ENCODE peak calls at places on chromosomes 11 and 22, in nine cellular contexts. M is mammary epithelial cell, Y is dorsolateral prefrontal cortex, L is neural progenitor cell, A is Calu3, Z is AG09309, B is sigmoid colon, N is body of pancreas, V is colonic mucosa. D is an unnamed sample.

GRCh38 chr11:118144869-118145268 is 7.8 kb downstream of the SCN4B start:
- DNase-seq in L (no peak), M (no peak), A (no peak), B (no peak), Y (no peak), V (no peak), Z (no peak), N (no peak), D (no peak)

GRCh38 chr11:106480581-106481185 is 403.2 kb downstream of the AASDHPPT start:
- DNase-seq in Y (no peak), L (no peak), Z (no peak), V (no peak), A (no peak), N (no peak), M (no peak), B (no peak), D (no peak)

GRCh38 chr11:102846292-102846691 is 2.9 kb upstream of the MMP3 start:
- DNase-seq in B (no peak), A (no peak), Z (no peak), M (peak), N (no peak), L (no peak), V (no peak), Y (no peak), D (no peak)

GRCh38 chr11:114315749-114316368 is 19.7 kb downstream of the NNMT start:
- DNase-seq in Y (no peak), A (no peak), B (no peak), Z (no peak), N (peak), M (no peak), V (peak), L (no peak), D (no peak)

GRCh38 chr11:63945482-63946163 is 6.8 kb downstream of the NAA40 start:
- DNase-seq in V (peak), M (peak), B (peak), Y (peak), Z (peak), L (peak), A (peak), N (peak), D (peak)

GRCh38 chr11:113376156-113376555 is 11.4 kb upstream of the ANKK1 start:
- DNase-seq in V (no peak), N (no peak), L (no peak), Z (no peak), M (no peak), A (no peak), B (no peak), Y (peak), D (no peak)

GRCh38 chr11:114075343-114075610 is 15.8 kb downstream of the ZBTB16 start:
- DNase-seq in V (no peak), B (peak), A (no peak), M (no peak), Y (no peak), Z (no peak), N (no peak), L (no peak), D (no peak)

GRCh38 chr11:134846776-134847722 is 435.0 kb upstream of the B3GAT1 start:
- DNase-seq in L (no peak), M (no peak), Y (no peak), N (no peak), V (no peak), A (no peak), B (no peak), Z (no peak), D (peak)

GRCh38 chr22:43310311-43310710 is 32.9 kb downstream of the SCUBE1 start:
- DNase-seq in M (no peak), A (no peak), Y (no peak), Z (no peak), B (no peak), L (no peak), N (no peak), V (no peak), D (no peak)

GRCh38 chr11:116882386-116882785 is 45.0 kb upstream of the APOA1 start:
- DNase-seq in M (peak), N (no peak), V (no peak), L (no peak), B (no peak), Y (no peak), A (no peak), Z (peak), D (no peak)

GRCh38 chr11:63931045-63931444 is 7.8 kb upstream of the NAA40 start:
- DNase-seq in M (no peak), L (no peak), Z (no peak), A (no peak), B (no peak), N (no peak), Y (no peak), V (no peak), D (no peak)

GRCh38 chr11:34948721-34949120 is 32.3 kb downstream of the PDHX start:
- DNase-seq in V (no peak), A (no peak), N (peak), Y (no peak), B (no peak), L (no peak), Z (peak), M (no peak), D (no peak)

GRCh38 chr11:65478411-65479183 is 20.2 kb upstream of the MALAT1 start:
- DNase-seq in Y (no peak), L (peak), V (peak), Z (no peak), B (peak), N (peak), M (no peak), A (no peak), D (no peak)

GRCh38 chr11:76659672-76660532 is 10.6 kb downstream of the LRRC32 start:
- DNase-seq in A (no peak), V (no peak), B (peak), Y (no peak), L (no peak), M (no peak), Z (no peak), N (no peak), D (no peak)

GRCh38 chr22:44166877-44167276 is 13.8 kb upstream of the PARVG start:
- DNase-seq in A (no peak), N (no peak), Y (no peak), M (no peak), L (no peak), Z (no peak), B (no peak), V (no peak), D (no peak)

GRCh38 chr11:35151896-35152295 is 12.9 kb downstream of the CD44 start:
- DNase-seq in Y (no peak), Z (no peak), N (no peak), V (no peak), L (peak), A (no peak), B (no peak), M (no peak), D (no peak)

GRCh38 chr22:37379085-37379484 is 48.2 kb downstream of the ELFN2 start:
- DNase-seq in M (no peak), Y (no peak), A (no peak), B (no peak), Z (no peak), V (no peak), N (no peak), L (no peak), D (no peak)

GRCh38 chr11:17439316-17439782 is 37.3 kb downstream of the ABCC8 start:
- DNase-seq in A (peak), Z (no peak), Y (no peak), L (no peak), V (no peak), M (no peak), N (peak), B (no peak), D (no peak)

GRCh38 chr11:134529212-134530096 is 117.4 kb upstream of the B3GAT1 start:
- DNase-seq in B (peak), N (no peak), Z (no peak), M (no peak), L (no peak), V (peak), Y (no peak), A (no peak), D (no peak)

GRCh38 chr22:36244522-36245391 is 5.4 kb upstream of the APOL2 start:
- DNase-seq in A (no peak), N (peak), Z (peak), M (no peak), B (no peak), Y (no peak), V (no peak), L (no peak), D (no peak)

GRCh38 chr22:41902932-41903421 is 11.9 kb downstream of the SHISA8 start:
- DNase-seq in V (no peak), B (no peak), A (no peak), N (peak), Z (no peak), Y (no peak), M (no peak), L (no peak), D (no peak)

GRCh38 chr11:57417056-57417455 is 9.9 kb downstream of the SLC43A3 start:
- DNase-seq in N (peak), Y (no peak), V (no peak), A (no peak), M (no peak), B (peak), Z (peak), L (no peak), D (no peak)

GRCh38 chr11:99410636-99411035 is 389.9 kb downstream of the CNTN5 start:
- DNase-seq in M (no peak), V (no peak), Y (no peak), A (no peak), B (no peak), L (no peak), Z (no peak), N (no peak), D (no peak)

GRCh38 chr11:66864172-66864901 is 7.5 kb downstream of the LRFN4 start:
- DNase-seq in Y (no peak), A (no peak), N (no peak), L (no peak), Z (no peak), M (no peak), B (no peak), V (peak), D (no peak)

GRCh38 chr22:36663581-36663980 is 40.0 kb downstream of the CACNG2 start:
- DNase-seq in A (no peak), Y (no peak), L (no peak), M (no peak), V (no peak), N (no peak), Z (no peak), B (no peak), D (no peak)

GRCh38 chr11:77374108-77374507 is 72.6 kb upstream of the GDPD4 start:
- DNase-seq in B (no peak), V (no peak), Y (no peak), A (no peak), Z (no peak), N (no peak), L (no peak), M (peak), D (no peak)

GRCh38 chr11:100080401-100080800 is 606.7 kb upstream of the ARHGAP42 start:
- DNase-seq in Y (no peak), M (no peak), Z (no peak), B (no peak), L (peak), N (no peak), V (no peak), A (no peak), D (no peak)

GRCh38 chr11:130069684-130070108 is at the start of gene APLP2:
- DNase-seq in A (peak), L (peak), Z (peak), Y (peak), V (peak), N (peak), B (peak), M (peak), D (peak)
- TF ChIP-seq CTCF in A (no peak), L (no peak), Z (no peak), Y (no peak), V (no peak), N (no peak), B (no peak), M (no peak), D (no peak)

GRCh38 chr22:21447694-21448402 is 19.3 kb upstream of the TMEM191C start:
- DNase-seq in A (no peak), Y (no peak), Z (no peak), V (no peak), B (peak), N (peak), L (peak), M (no peak), D (peak)
- TF ChIP-seq CTCF in A (no peak), Y (no peak), Z (peak), V (no peak), B (no peak), N (peak), L (peak), M (peak), D (peak)

DNA sequence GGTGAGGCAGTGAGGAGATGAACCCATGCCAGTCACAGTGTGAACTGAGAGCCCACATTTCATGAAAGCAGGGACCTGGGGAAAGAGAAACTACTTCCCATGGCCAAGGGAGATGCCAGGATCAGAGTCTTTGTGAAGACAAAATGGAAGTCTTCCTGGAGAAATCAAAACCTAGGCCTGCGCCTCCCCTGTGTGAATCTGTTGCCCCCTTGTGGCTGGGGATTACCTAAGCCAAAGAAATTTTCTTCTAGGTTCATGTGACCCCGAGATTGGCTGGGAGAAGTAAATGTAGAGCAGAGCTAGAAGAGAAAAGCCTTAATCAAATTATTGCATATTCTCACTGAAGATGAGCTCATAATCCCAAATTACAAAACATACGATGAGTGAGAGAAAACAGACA is 1075.3 kb downstream of the TBC1D22A start:
- DNase-seq in Y (no peak), V (no peak), B (no peak), M (peak), A (peak), L (peak), N (peak), Z (no peak), D (peak)
- TF ChIP-seq CTCF in Y (no peak), V (peak), B (peak), M (no peak), A (no peak), L (peak), N (peak), Z (peak), D (peak)

DNA sequence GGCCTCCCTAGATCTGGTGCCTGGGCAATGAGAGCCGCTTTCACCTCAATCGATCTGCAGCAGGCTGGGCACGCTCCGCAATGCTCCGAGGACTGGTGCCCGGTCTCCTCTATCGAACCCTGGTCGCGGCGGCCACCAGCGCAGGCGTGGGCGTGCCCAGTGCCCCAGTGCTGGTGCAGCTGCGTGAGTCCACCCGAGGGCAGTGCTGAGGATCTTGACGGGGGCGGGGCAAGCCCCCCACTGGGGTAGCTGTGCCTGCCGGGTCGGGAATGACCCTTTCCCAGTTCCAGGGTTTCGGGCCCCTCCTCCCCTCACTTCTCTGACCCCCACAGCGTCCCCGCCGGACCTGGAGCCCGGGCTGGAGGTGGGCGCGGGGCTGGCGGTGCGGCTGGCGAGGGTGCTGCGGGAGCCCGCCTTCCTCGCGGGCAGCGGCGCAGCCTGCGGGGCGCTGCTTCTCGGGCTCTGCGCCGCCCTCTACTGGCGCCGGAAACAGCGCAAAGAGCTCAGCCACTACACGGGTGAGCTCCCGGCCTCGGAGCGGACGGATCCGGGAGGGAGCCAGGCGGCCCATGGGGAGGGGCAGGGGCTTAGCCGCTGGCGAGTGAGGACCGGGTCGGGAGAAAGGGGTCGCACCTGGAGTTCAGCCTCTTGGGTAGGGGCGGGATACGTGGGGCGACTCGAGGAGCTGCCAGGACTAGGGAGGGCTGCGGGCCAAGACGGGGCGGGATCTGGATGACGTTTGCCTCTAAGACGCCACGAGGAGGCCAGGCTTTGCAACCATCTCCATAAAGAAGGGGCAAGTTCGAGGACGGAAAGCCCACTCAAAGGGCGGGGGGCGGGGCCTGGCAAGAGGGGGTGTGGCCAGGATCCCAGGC is 10.9 kb downstream of the ROBO3 start:
- DNase-seq in B (peak), L (peak), A (peak), Y (peak), Z (peak), M (peak), V (peak), N (peak), D (peak)
- TF ChIP-seq CTCF in B (peak), L (peak), A (peak), Y (peak), Z (peak), M (peak), V (peak), N (peak), D (peak)

DNA sequence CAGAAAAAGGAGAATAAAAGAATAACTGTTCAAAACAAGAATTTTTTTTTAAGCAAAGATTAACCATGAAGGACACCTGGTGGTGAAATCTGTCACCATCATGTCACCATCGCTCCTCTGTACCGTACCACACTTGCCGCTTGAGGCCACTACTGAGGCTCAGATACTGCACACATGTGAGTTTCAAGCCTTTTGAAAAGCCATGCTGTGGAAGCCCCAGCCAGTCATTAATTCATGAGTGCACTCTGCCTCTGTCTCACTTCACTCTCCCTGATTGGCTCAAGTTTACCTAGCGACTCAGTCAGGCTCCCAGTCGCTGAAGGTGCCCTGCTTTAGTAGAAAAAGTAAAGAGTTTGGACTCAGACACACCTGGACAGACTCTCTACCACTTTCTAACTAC is 6.6 kb upstream of the MS4A12 start:
- DNase-seq in N (peak), B (no peak), Z (no peak), M (no peak), Y (no peak), L (peak), A (peak), V (peak), D (peak)
- TF ChIP-seq CTCF in N (peak), B (no peak), Z (no peak), M (no peak), Y (no peak), L (peak), A (peak), V (peak), D (peak)

GRCh38 chr22:32202161-32202538 is 2.7 kb downstream of the RFPL2 start:
- DNase-seq in Y (no peak), B (no peak), V (no peak), A (no peak), L (no peak), Z (no peak), M (no peak), N (no peak), D (no peak)

GRCh38 chr22:32199961-32200360 is 4.9 kb downstream of the RFPL2 start:
- DNase-seq in A (no peak), B (no peak), N (no peak), Y (no peak), L (no peak), Z (no peak), V (no peak), M (no peak), D (no peak)

GRCh38 chr22:32199341-32199740 is 5.5 kb downstream of the RFPL2 start:
- DNase-seq in A (no peak), B (no peak), M (no peak), L (no peak), V (no peak), Z (no peak), N (peak), Y (no peak), D (no peak)

GRCh38 chr22:32202539-32203180 is 2.2 kb downstream of the RFPL2 start:
- DNase-seq in N (peak), L (peak), Y (peak), Z (no peak), A (peak), V (peak), B (no peak), M (peak), D (peak)

DNA sequence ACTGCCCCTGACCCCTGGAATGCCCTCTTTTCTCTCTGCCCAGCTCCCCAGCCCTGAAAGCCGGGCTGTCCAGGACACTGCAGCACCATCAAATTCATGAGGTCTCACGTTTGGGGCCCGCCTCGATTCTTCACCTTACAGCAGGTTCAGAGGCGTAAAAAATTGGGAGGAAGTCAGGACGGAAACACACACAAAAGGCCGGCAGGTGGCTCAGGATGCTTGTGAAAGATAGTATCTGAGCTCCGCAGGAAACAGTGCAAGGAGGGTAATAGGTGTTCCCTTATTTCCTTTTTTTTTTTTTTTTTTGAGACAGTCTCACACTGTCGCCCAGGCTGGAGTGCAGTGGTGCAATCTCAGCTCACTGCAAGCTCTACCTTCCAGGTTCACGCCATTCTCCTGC is 4.1 kb downstream of the RFPL2 start:
- DNase-seq in Z (no peak), B (no peak), N (no peak), V (no peak), Y (no peak), A (no peak), M (no peak), L (no peak), D (no peak)
- TF ChIP-seq CTCF in Z (no peak), B (no peak), N (no peak), V (no peak), Y (no peak), A (no peak), M (no peak), L (no peak), D (no peak)

GRCh38 chr11:32385998-32386397 is 49.3 kb downstream of the WT1 start:
- DNase-seq in B (no peak), Z (no peak), M (peak), N (peak), L (peak), V (peak), Y (no peak), A (peak), D (peak)
- TF ChIP-seq CTCF in B (no peak), Z (peak), M (peak), N (no peak), L (peak), V (no peak), Y (no peak), A (peak), D (peak)